ENCODE peak calls at places on chromosomes 7 and 10, in five cellular contexts. R is lower lobe of right lung, P is GM12865, J is cardiac muscle cell, F is endothelial cell. M is an unnamed sample.

GRCh38 chr7:25359471-25360059 is 131.3 kb upstream of the NPVF start:
- DNase-seq in R (no peak), J (no peak), P (no peak), F (no peak), M (no peak)

GRCh38 chr7:138239244-138239643 is 163.0 kb downstream of the AKR1D1 start:
- DNase-seq in P (no peak), J (no peak), R (no peak), F (no peak), M (no peak)

GRCh38 chr10:95814011-95814727 is 58.2 kb downstream of the ENTPD1 start:
- DNase-seq in R (no peak), F (no peak), J (no peak), P (no peak), M (no peak)

GRCh38 chr10:29839826-29840515 is 205.2 kb upstream of the SVIL start:
- DNase-seq in R (peak; percentile 70), P (no peak), F (no peak), J (no peak), M (no peak)

GRCh38 chr7:158073845-158074840 is 513.5 kb downstream of the PTPRN2 start:
- DNase-seq in P (no peak), J (no peak), F (no peak), R (no peak), M (no peak)

GRCh38 chr7:90701771-90702170 is 105.7 kb downstream of the CDK14 start:
- DNase-seq in F (no peak), R (no peak), J (peak; percentile 50), P (no peak), M (no peak)

GRCh38 chr7:156544919-156545715 is 95.5 kb upstream of the RNF32 start:
- DNase-seq in J (no peak), R (no peak), P (no peak), F (no peak), M (no peak)

GRCh38 chr10:77637986-77638765 is 568 bp upstream of the KCNMA1 start:
- DNase-seq in R (peak; percentile 58), P (no peak), F (peak; percentile 52), J (peak; percentile 65), M (peak; percentile 6)

GRCh38 chr7:140512317-140513000 is 33.2 kb upstream of the MKRN1 start:
- DNase-seq in P (no peak), F (no peak), R (peak; percentile 65), J (peak; percentile 69), M (peak; percentile 8)

GRCh38 chr10:132272061-132272766 is 35.5 kb downstream of the STK32C start:
- DNase-seq in R (peak; percentile 44), P (no peak), J (no peak), F (no peak), M (no peak)

GRCh38 chr7:78248867-78249266 is 450.3 kb downstream of the PHTF2 start:
- DNase-seq in R (no peak), J (no peak), P (no peak), F (no peak), M (no peak)

GRCh38 chr7:23298141-23298851 is 843 bp upstream of the MALSU1 start:
- DNase-seq in P (no peak), R (no peak), F (no peak), J (peak; percentile 35), M (no peak)

GRCh38 chr7:127392182-127392565 is 334 bp downstream of the ZNF800 start:
- DNase-seq in F (peak; percentile 65), P (peak; percentile 86), J (peak; percentile 74), R (peak; percentile 81), M (peak; percentile 73)

GRCh38 chr7:128236924-128237586 is 4.0 kb upstream of the LEP start:
- DNase-seq in R (no peak), J (no peak), P (peak; percentile 52), F (no peak), M (peak; percentile 51)

GRCh38 chr7:74164985-74165456 is 9.1 kb upstream of the EIF4H start:
- DNase-seq in P (no peak), R (no peak), F (peak; percentile 51), J (peak; percentile 65), M (no peak)

GRCh38 chr7:126052229-126052628 is 1122.6 kb upstream of the POT1 start:
- DNase-seq in R (no peak), F (no peak), P (no peak), J (no peak), M (no peak)

GRCh38 chr10:1364151-1364910 is 308.1 kb downstream of the WDR37 start:
- DNase-seq in F (no peak), J (no peak), P (no peak), R (no peak), M (no peak)

GRCh38 chr10:81873932-81874816 is 820 bp upstream of the NRG3 start:
- DNase-seq in R (peak; percentile 83), F (peak; percentile 75), P (no peak), J (peak; percentile 95), M (peak; percentile 15)

GRCh38 chr10:124478517-124478916 is 16.9 kb downstream of the LHPP start:
- DNase-seq in F (no peak), P (no peak), R (no peak), J (no peak), M (no peak)

GRCh38 chr7:139749545-139749944 is 28.3 kb downstream of the HIPK2 start:
- DNase-seq in R (no peak), J (no peak), F (no peak), P (no peak), M (no peak)

GRCh38 chr10:3046941-3047621 is 20.3 kb upstream of the PFKP start:
- DNase-seq in J (no peak), R (no peak), P (no peak), F (no peak), M (no peak)

GRCh38 chr10:3046210-3046779 is 21.1 kb upstream of the PFKP start:
- DNase-seq in J (no peak), F (no peak), R (no peak), P (no peak), M (no peak)

GRCh38 chr10:3043512-3044368 is 23.6 kb upstream of the PFKP start:
- DNase-seq in F (peak; percentile 63), P (peak; percentile 68), R (peak; percentile 64), J (peak; percentile 81), M (peak; percentile 72)

GRCh38 chr10:3047622-3047995 is 19.7 kb upstream of the PFKP start:
- DNase-seq in R (no peak), P (no peak), F (no peak), J (no peak), M (no peak)

GRCh38 chr10:3045471-3046209 is 21.7 kb upstream of the PFKP start:
- DNase-seq in P (no peak), R (peak; percentile 78), J (peak; percentile 97), F (peak; percentile 42), M (no peak)
- TF ChIP-seq CTCF in P (no peak), R (no peak), J (peak; percentile 45), F (no peak), M (no peak)

GRCh38 chr7:50981743-50982142 is 199.0 kb upstream of the GRB10 start:
- DNase-seq in J (no peak), P (no peak), F (no peak), R (no peak), M (no peak)
- TF ChIP-seq CTCF in J (no peak), P (no peak), F (no peak), R (no peak), M (no peak)

GRCh38 chr7:130957140-130957513 is 223.1 kb upstream of the KLF14 start:
- DNase-seq in J (no peak), F (no peak), R (no peak), P (no peak), M (no peak)

GRCh38 chr7:130958846-130959245 is 224.8 kb upstream of the KLF14 start:
- DNase-seq in F (no peak), P (no peak), R (no peak), J (no peak), M (no peak)

GRCh38 chr7:130959743-130960207 is 225.8 kb upstream of the KLF14 start:
- DNase-seq in J (no peak), P (peak; percentile 74), R (no peak), F (no peak), M (peak; percentile 68)

GRCh38 chr7:130956417-130957139 is 222.6 kb upstream of the KLF14 start:
- DNase-seq in F (no peak), J (no peak), R (no peak), P (no peak), M (no peak)

GRCh38 chr7:130957722-130958360 is 223.8 kb upstream of the KLF14 start:
- DNase-seq in J (no peak), R (no peak), F (no peak), P (no peak), M (no peak)
- TF ChIP-seq CTCF in J (no peak), R (no peak), F (no peak), P (no peak), M (no peak)

GRCh38 chr7:37921340-37921805 is 933 bp downstream of the EPDR1 start:
- DNase-seq in J (peak; percentile 52), P (peak; percentile 48), R (peak; percentile 57), F (peak; percentile 31), M (peak; percentile 51)
- TF ChIP-seq CTCF in J (peak; percentile 17), P (peak; percentile 12), R (peak; percentile 18), F (no peak), M (peak; percentile 11)

GRCh38 chr10:121285797-121286196 is 312.4 kb downstream of the FGFR2 start:
- DNase-seq in R (no peak), F (no peak), P (no peak), J (no peak), M (no peak)

GRCh38 chr10:121289800-121290199 is 308.4 kb downstream of the FGFR2 start:
- DNase-seq in P (no peak), R (no peak), F (no peak), J (no peak), M (no peak)

GRCh38 chr10:121290674-121291073 is 307.6 kb downstream of the FGFR2 start:
- DNase-seq in J (no peak), R (no peak), P (no peak), F (no peak), M (no peak)

GRCh38 chr10:121288864-121289659 is 309.2 kb downstream of the FGFR2 start:
- DNase-seq in P (no peak), R (no peak), F (no peak), J (no peak), M (no peak)

DNA sequence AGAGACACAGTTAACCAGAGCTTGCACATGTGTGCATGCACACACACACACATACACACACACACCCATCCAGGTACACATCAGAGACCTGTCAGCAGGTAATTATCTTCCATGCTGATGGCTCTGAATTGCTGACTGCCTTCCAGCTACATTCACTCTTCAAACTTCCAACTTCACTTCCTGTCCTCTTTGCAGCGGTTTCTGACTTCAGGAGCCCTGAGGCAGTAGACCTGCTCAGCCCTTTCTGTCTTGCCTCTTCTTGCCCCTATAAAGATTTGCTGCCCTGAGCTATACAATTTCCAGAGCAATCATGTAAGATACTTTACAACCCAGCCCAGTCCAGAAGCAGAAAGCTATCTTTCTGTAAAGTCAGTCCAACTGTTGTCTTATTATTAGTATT is 310.2 kb downstream of the FGFR2 start:
- DNase-seq in J (no peak), P (no peak), F (no peak), R (no peak), M (no peak)
- TF ChIP-seq CTCF in J (no peak), P (no peak), F (no peak), R (no peak), M (no peak)

M was measured in activated CD8-positive, alpha-beta T cell treated with anti-CD3 and anti-CD28 coated beads for 36 hours.